ENCODE peak calls at places on chromosome 19, in four cellular contexts. One of them, this sample, is unnamed.

GRCh38 chr19:1717970-1718264 is 35.4 kb upstream of the ONECUT3 start:
- DNase-seq in stimulated activated CD8-positive, alpha-beta memory T cell treated with anti-CD3 and anti-CD28 coated beads, Interleukin-12 subunit alpha, Interleukin-12 subunit beta, amount 100 ng/mL, for 1 hour: no peak
- DNase-seq in WTC11: no peak
- DNase-seq in stimulated activated CD4-positive, alpha-beta T cell treated with anti-CD3 and anti-CD28 coated beads, TNF-alpha, amount 100 ng/mL, for 24 hours: no peak
- DNase-seq in this sample: no peak

GRCh38 chr19:33390120-33390907 is 16.8 kb downstream of the CEBPG start:
- DNase-seq in stimulated activated CD4-positive, alpha-beta T cell treated with anti-CD3 and anti-CD28 coated beads, TNF-alpha, amount 100 ng/mL, for 24 hours: no peak
- DNase-seq in stimulated activated CD8-positive, alpha-beta memory T cell treated with anti-CD3 and anti-CD28 coated beads, Interleukin-12 subunit alpha, Interleukin-12 subunit beta, amount 100 ng/mL, for 1 hour: no peak
- DNase-seq in WTC11: no peak
- DNase-seq in this sample: no peak

GRCh38 chr19:45863840-45864628 is at the start of gene FOXA3:
- DNase-seq in WTC11: peak; percentile 77
- DNase-seq in stimulated activated CD4-positive, alpha-beta T cell treated with anti-CD3 and anti-CD28 coated beads, TNF-alpha, amount 100 ng/mL, for 24 hours: peak; percentile 56
- DNase-seq in stimulated activated CD8-positive, alpha-beta memory T cell treated with anti-CD3 and anti-CD28 coated beads, Interleukin-12 subunit alpha, Interleukin-12 subunit beta, amount 100 ng/mL, for 1 hour: no peak
- DNase-seq in this sample: peak; percentile 72

GRCh38 chr19:3046621-3047306 is 15.5 kb downstream of the TLE5 start:
- DNase-seq in stimulated activated CD4-positive, alpha-beta T cell treated with anti-CD3 and anti-CD28 coated beads, TNF-alpha, amount 100 ng/mL, for 24 hours: no peak
- DNase-seq in stimulated activated CD8-positive, alpha-beta memory T cell treated with anti-CD3 and anti-CD28 coated beads, Interleukin-12 subunit alpha, Interleukin-12 subunit beta, amount 100 ng/mL, for 1 hour: no peak
- DNase-seq in WTC11: no peak
- DNase-seq in this sample: no peak

GRCh38 chr19:44657211-44657921 is 13.7 kb downstream of the PVR start:
- DNase-seq in stimulated activated CD8-positive, alpha-beta memory T cell treated with anti-CD3 and anti-CD28 coated beads, Interleukin-12 subunit alpha, Interleukin-12 subunit beta, amount 100 ng/mL, for 1 hour: peak; percentile 39
- DNase-seq in stimulated activated CD4-positive, alpha-beta T cell treated with anti-CD3 and anti-CD28 coated beads, TNF-alpha, amount 100 ng/mL, for 24 hours: peak; percentile 70
- DNase-seq in WTC11: peak; percentile 90
- DNase-seq in this sample: peak; percentile 52

GRCh38 chr19:49896863-49897621 is at the start of gene IL4I1:
- DNase-seq in WTC11: no peak
- DNase-seq in stimulated activated CD8-positive, alpha-beta memory T cell treated with anti-CD3 and anti-CD28 coated beads, Interleukin-12 subunit alpha, Interleukin-12 subunit beta, amount 100 ng/mL, for 1 hour: peak; percentile 39
- DNase-seq in stimulated activated CD4-positive, alpha-beta T cell treated with anti-CD3 and anti-CD28 coated beads, TNF-alpha, amount 100 ng/mL, for 24 hours: peak; percentile 68
- DNase-seq in this sample: peak; percentile 70

GRCh38 chr19:17058236-17058635 is 17.0 kb downstream of the HAUS8 start:
- DNase-seq in stimulated activated CD4-positive, alpha-beta T cell treated with anti-CD3 and anti-CD28 coated beads, TNF-alpha, amount 100 ng/mL, for 24 hours: no peak
- DNase-seq in stimulated activated CD8-positive, alpha-beta memory T cell treated with anti-CD3 and anti-CD28 coated beads, Interleukin-12 subunit alpha, Interleukin-12 subunit beta, amount 100 ng/mL, for 1 hour: no peak
- DNase-seq in WTC11: no peak
- DNase-seq in this sample: no peak

GRCh38 chr19:35397064-35397463 is 26.2 kb downstream of the GPR42 start:
- DNase-seq in stimulated activated CD8-positive, alpha-beta memory T cell treated with anti-CD3 and anti-CD28 coated beads, Interleukin-12 subunit alpha, Interleukin-12 subunit beta, amount 100 ng/mL, for 1 hour: no peak
- DNase-seq in stimulated activated CD4-positive, alpha-beta T cell treated with anti-CD3 and anti-CD28 coated beads, TNF-alpha, amount 100 ng/mL, for 24 hours: no peak
- DNase-seq in WTC11: no peak
- DNase-seq in this sample: no peak

GRCh38 chr19:1082165-1082927 is 12.8 kb downstream of the POLR2E start:
- DNase-seq in stimulated activated CD8-positive, alpha-beta memory T cell treated with anti-CD3 and anti-CD28 coated beads, Interleukin-12 subunit alpha, Interleukin-12 subunit beta, amount 100 ng/mL, for 1 hour: no peak
- DNase-seq in stimulated activated CD4-positive, alpha-beta T cell treated with anti-CD3 and anti-CD28 coated beads, TNF-alpha, amount 100 ng/mL, for 24 hours: peak; percentile 84
- DNase-seq in WTC11: peak; percentile 99
- DNase-seq in this sample: no peak

GRCh38 chr19:52936151-52936957 is 13.1 kb upstream of the ZNF888 start:
- DNase-seq in stimulated activated CD8-positive, alpha-beta memory T cell treated with anti-CD3 and anti-CD28 coated beads, Interleukin-12 subunit alpha, Interleukin-12 subunit beta, amount 100 ng/mL, for 1 hour: no peak
- DNase-seq in WTC11: no peak
- DNase-seq in stimulated activated CD4-positive, alpha-beta T cell treated with anti-CD3 and anti-CD28 coated beads, TNF-alpha, amount 100 ng/mL, for 24 hours: no peak
- DNase-seq in this sample: no peak

GRCh38 chr19:48844472-48844871 is 8.2 kb upstream of the HSD17B14 start:
- DNase-seq in stimulated activated CD8-positive, alpha-beta memory T cell treated with anti-CD3 and anti-CD28 coated beads, Interleukin-12 subunit alpha, Interleukin-12 subunit beta, amount 100 ng/mL, for 1 hour: no peak
- DNase-seq in WTC11: no peak
- DNase-seq in stimulated activated CD4-positive, alpha-beta T cell treated with anti-CD3 and anti-CD28 coated beads, TNF-alpha, amount 100 ng/mL, for 24 hours: no peak
- DNase-seq in this sample: no peak

GRCh38 chr19:7427944-7428343 is 60.9 kb downstream of the PEX11G start:
- DNase-seq in stimulated activated CD4-positive, alpha-beta T cell treated with anti-CD3 and anti-CD28 coated beads, TNF-alpha, amount 100 ng/mL, for 24 hours: no peak
- DNase-seq in stimulated activated CD8-positive, alpha-beta memory T cell treated with anti-CD3 and anti-CD28 coated beads, Interleukin-12 subunit alpha, Interleukin-12 subunit beta, amount 100 ng/mL, for 1 hour: no peak
- DNase-seq in WTC11: no peak
- DNase-seq in this sample: no peak

GRCh38 chr19:47723573-47723923 is 10.3 kb downstream of the EHD2 start:
- DNase-seq in stimulated activated CD8-positive, alpha-beta memory T cell treated with anti-CD3 and anti-CD28 coated beads, Interleukin-12 subunit alpha, Interleukin-12 subunit beta, amount 100 ng/mL, for 1 hour: no peak
- DNase-seq in WTC11: no peak
- DNase-seq in stimulated activated CD4-positive, alpha-beta T cell treated with anti-CD3 and anti-CD28 coated beads, TNF-alpha, amount 100 ng/mL, for 24 hours: no peak
- DNase-seq in this sample: no peak

GRCh38 chr19:39733841-39734240 is 4.0 kb downstream of the CLC start:
- DNase-seq in stimulated activated CD4-positive, alpha-beta T cell treated with anti-CD3 and anti-CD28 coated beads, TNF-alpha, amount 100 ng/mL, for 24 hours: no peak
- DNase-seq in WTC11: no peak
- DNase-seq in stimulated activated CD8-positive, alpha-beta memory T cell treated with anti-CD3 and anti-CD28 coated beads, Interleukin-12 subunit alpha, Interleukin-12 subunit beta, amount 100 ng/mL, for 1 hour: no peak
- DNase-seq in this sample: no peak

GRCh38 chr19:47713046-47714021 is at the start of gene EHD2:
- DNase-seq in stimulated activated CD4-positive, alpha-beta T cell treated with anti-CD3 and anti-CD28 coated beads, TNF-alpha, amount 100 ng/mL, for 24 hours: peak; percentile 42
- DNase-seq in stimulated activated CD8-positive, alpha-beta memory T cell treated with anti-CD3 and anti-CD28 coated beads, Interleukin-12 subunit alpha, Interleukin-12 subunit beta, amount 100 ng/mL, for 1 hour: peak; percentile 19
- DNase-seq in WTC11: peak; percentile 72
- DNase-seq in this sample: peak; percentile 56

GRCh38 chr19:44021221-44021620 is 4.0 kb upstream of the ZNF222 start:
- DNase-seq in stimulated activated CD4-positive, alpha-beta T cell treated with anti-CD3 and anti-CD28 coated beads, TNF-alpha, amount 100 ng/mL, for 24 hours: no peak
- DNase-seq in stimulated activated CD8-positive, alpha-beta memory T cell treated with anti-CD3 and anti-CD28 coated beads, Interleukin-12 subunit alpha, Interleukin-12 subunit beta, amount 100 ng/mL, for 1 hour: no peak
- DNase-seq in WTC11: no peak
- DNase-seq in this sample: no peak

GRCh38 chr19:29976151-29976943 is 34.3 kb downstream of the URI1 start:
- DNase-seq in stimulated activated CD8-positive, alpha-beta memory T cell treated with anti-CD3 and anti-CD28 coated beads, Interleukin-12 subunit alpha, Interleukin-12 subunit beta, amount 100 ng/mL, for 1 hour: no peak
- DNase-seq in stimulated activated CD4-positive, alpha-beta T cell treated with anti-CD3 and anti-CD28 coated beads, TNF-alpha, amount 100 ng/mL, for 24 hours: no peak
- DNase-seq in WTC11: no peak
- DNase-seq in this sample: no peak

GRCh38 chr19:1154731-1155351 is 19.2 kb downstream of the SBNO2 start:
- DNase-seq in stimulated activated CD8-positive, alpha-beta memory T cell treated with anti-CD3 and anti-CD28 coated beads, Interleukin-12 subunit alpha, Interleukin-12 subunit beta, amount 100 ng/mL, for 1 hour: no peak
- DNase-seq in stimulated activated CD4-positive, alpha-beta T cell treated with anti-CD3 and anti-CD28 coated beads, TNF-alpha, amount 100 ng/mL, for 24 hours: no peak
- DNase-seq in WTC11: no peak
- DNase-seq in this sample: no peak

GRCh38 chr19:1237027-1237659 is 662 bp downstream of the CBARP start:
- DNase-seq in stimulated activated CD8-positive, alpha-beta memory T cell treated with anti-CD3 and anti-CD28 coated beads, Interleukin-12 subunit alpha, Interleukin-12 subunit beta, amount 100 ng/mL, for 1 hour: no peak
- DNase-seq in WTC11: peak; percentile 36
- DNase-seq in stimulated activated CD4-positive, alpha-beta T cell treated with anti-CD3 and anti-CD28 coated beads, TNF-alpha, amount 100 ng/mL, for 24 hours: no peak
- DNase-seq in this sample: no peak

GRCh38 chr19:52453324-52454094 is at the start of gene ZNF578:
- DNase-seq in WTC11: peak; percentile 74
- DNase-seq in stimulated activated CD8-positive, alpha-beta memory T cell treated with anti-CD3 and anti-CD28 coated beads, Interleukin-12 subunit alpha, Interleukin-12 subunit beta, amount 100 ng/mL, for 1 hour: peak; percentile 32
- DNase-seq in stimulated activated CD4-positive, alpha-beta T cell treated with anti-CD3 and anti-CD28 coated beads, TNF-alpha, amount 100 ng/mL, for 24 hours: peak; percentile 70
- DNase-seq in this sample: peak; percentile 8

GRCh38 chr19:41265376-41266153 is 1.4 kb downstream of the HNRNPUL1 start:
- DNase-seq in WTC11: no peak
- DNase-seq in stimulated activated CD4-positive, alpha-beta T cell treated with anti-CD3 and anti-CD28 coated beads, TNF-alpha, amount 100 ng/mL, for 24 hours: no peak
- DNase-seq in stimulated activated CD8-positive, alpha-beta memory T cell treated with anti-CD3 and anti-CD28 coated beads, Interleukin-12 subunit alpha, Interleukin-12 subunit beta, amount 100 ng/mL, for 1 hour: no peak
- DNase-seq in this sample: no peak

GRCh38 chr19:918481-919156 is 1.5 kb downstream of the KISS1R start:
- DNase-seq in stimulated activated CD4-positive, alpha-beta T cell treated with anti-CD3 and anti-CD28 coated beads, TNF-alpha, amount 100 ng/mL, for 24 hours: peak; percentile 63
- DNase-seq in WTC11: peak; percentile 64
- DNase-seq in stimulated activated CD8-positive, alpha-beta memory T cell treated with anti-CD3 and anti-CD28 coated beads, Interleukin-12 subunit alpha, Interleukin-12 subunit beta, amount 100 ng/mL, for 1 hour: no peak
- DNase-seq in this sample: no peak

GRCh38 chr19:51750381-51751124 is 1.1 kb downstream of the FPR1 start:
- DNase-seq in stimulated activated CD8-positive, alpha-beta memory T cell treated with anti-CD3 and anti-CD28 coated beads, Interleukin-12 subunit alpha, Interleukin-12 subunit beta, amount 100 ng/mL, for 1 hour: no peak
- DNase-seq in stimulated activated CD4-positive, alpha-beta T cell treated with anti-CD3 and anti-CD28 coated beads, TNF-alpha, amount 100 ng/mL, for 24 hours: no peak
- DNase-seq in WTC11: no peak
- DNase-seq in this sample: no peak

GRCh38 chr19:35907377-35907745 is 734 bp downstream of the TYROBP start:
- DNase-seq in WTC11: no peak
- DNase-seq in stimulated activated CD8-positive, alpha-beta memory T cell treated with anti-CD3 and anti-CD28 coated beads, Interleukin-12 subunit alpha, Interleukin-12 subunit beta, amount 100 ng/mL, for 1 hour: no peak
- DNase-seq in stimulated activated CD4-positive, alpha-beta T cell treated with anti-CD3 and anti-CD28 coated beads, TNF-alpha, amount 100 ng/mL, for 24 hours: no peak
- DNase-seq in this sample: no peak

GRCh38 chr19:4969772-4970531 is 1.0 kb downstream of the KDM4B start:
- DNase-seq in stimulated activated CD8-positive, alpha-beta memory T cell treated with anti-CD3 and anti-CD28 coated beads, Interleukin-12 subunit alpha, Interleukin-12 subunit beta, amount 100 ng/mL, for 1 hour: no peak
- DNase-seq in WTC11: no peak
- DNase-seq in stimulated activated CD4-positive, alpha-beta T cell treated with anti-CD3 and anti-CD28 coated beads, TNF-alpha, amount 100 ng/mL, for 24 hours: no peak
- DNase-seq in this sample: peak; percentile 60

GRCh38 chr19:34480971-34481821 is at the start of gene WTIP:
- DNase-seq in stimulated activated CD4-positive, alpha-beta T cell treated with anti-CD3 and anti-CD28 coated beads, TNF-alpha, amount 100 ng/mL, for 24 hours: no peak
- DNase-seq in WTC11: peak; percentile 87
- DNase-seq in stimulated activated CD8-positive, alpha-beta memory T cell treated with anti-CD3 and anti-CD28 coated beads, Interleukin-12 subunit alpha, Interleukin-12 subunit beta, amount 100 ng/mL, for 1 hour: no peak
- DNase-seq in this sample: no peak

GRCh38 chr19:798415-799075 is 1.3 kb downstream of the PTBP1 start:
- DNase-seq in WTC11: no peak
- DNase-seq in stimulated activated CD8-positive, alpha-beta memory T cell treated with anti-CD3 and anti-CD28 coated beads, Interleukin-12 subunit alpha, Interleukin-12 subunit beta, amount 100 ng/mL, for 1 hour: no peak
- DNase-seq in stimulated activated CD4-positive, alpha-beta T cell treated with anti-CD3 and anti-CD28 coated beads, TNF-alpha, amount 100 ng/mL, for 24 hours: no peak
- DNase-seq in this sample: peak; percentile 72

GRCh38 chr19:32599736-32600157 is 18.8 kb downstream of the PDCD5 start:
- DNase-seq in WTC11: no peak
- DNase-seq in stimulated activated CD8-positive, alpha-beta memory T cell treated with anti-CD3 and anti-CD28 coated beads, Interleukin-12 subunit alpha, Interleukin-12 subunit beta, amount 100 ng/mL, for 1 hour: peak; percentile 42
- DNase-seq in stimulated activated CD4-positive, alpha-beta T cell treated with anti-CD3 and anti-CD28 coated beads, TNF-alpha, amount 100 ng/mL, for 24 hours: peak; percentile 7
- DNase-seq in this sample: peak; percentile 29

GRCh38 chr19:7681336-7682174 is 922 bp downstream of the TRAPPC5 start:
- DNase-seq in stimulated activated CD4-positive, alpha-beta T cell treated with anti-CD3 and anti-CD28 coated beads, TNF-alpha, amount 100 ng/mL, for 24 hours: peak; percentile 84
- DNase-seq in stimulated activated CD8-positive, alpha-beta memory T cell treated with anti-CD3 and anti-CD28 coated beads, Interleukin-12 subunit alpha, Interleukin-12 subunit beta, amount 100 ng/mL, for 1 hour: peak; percentile 73
- DNase-seq in WTC11: peak; percentile 84
- DNase-seq in this sample: peak; percentile 87

GRCh38 chr19:49136771-49137171 is 17.4 kb downstream of the PPFIA3 start:
- DNase-seq in WTC11: no peak
- DNase-seq in stimulated activated CD8-positive, alpha-beta memory T cell treated with anti-CD3 and anti-CD28 coated beads, Interleukin-12 subunit alpha, Interleukin-12 subunit beta, amount 100 ng/mL, for 1 hour: no peak
- DNase-seq in stimulated activated CD4-positive, alpha-beta T cell treated with anti-CD3 and anti-CD28 coated beads, TNF-alpha, amount 100 ng/mL, for 24 hours: no peak
- DNase-seq in this sample: no peak

GRCh38 chr19:36152061-36152885 is at the start of gene COX7A1:
- DNase-seq in stimulated activated CD4-positive, alpha-beta T cell treated with anti-CD3 and anti-CD28 coated beads, TNF-alpha, amount 100 ng/mL, for 24 hours: no peak
- DNase-seq in WTC11: no peak
- DNase-seq in stimulated activated CD8-positive, alpha-beta memory T cell treated with anti-CD3 and anti-CD28 coated beads, Interleukin-12 subunit alpha, Interleukin-12 subunit beta, amount 100 ng/mL, for 1 hour: no peak
- DNase-seq in this sample: no peak

GRCh38 chr19:47305309-47305751 is 4.3 kb upstream of the C5AR1 start:
- DNase-seq in WTC11: peak; percentile 88
- DNase-seq in stimulated activated CD8-positive, alpha-beta memory T cell treated with anti-CD3 and anti-CD28 coated beads, Interleukin-12 subunit alpha, Interleukin-12 subunit beta, amount 100 ng/mL, for 1 hour: peak; percentile 33
- DNase-seq in stimulated activated CD4-positive, alpha-beta T cell treated with anti-CD3 and anti-CD28 coated beads, TNF-alpha, amount 100 ng/mL, for 24 hours: peak; percentile 57
- DNase-seq in this sample: peak; percentile 65

GRCh38 chr19:48274173-48274572 is 4.3 kb downstream of the ZNF114 start:
- DNase-seq in WTC11: no peak
- DNase-seq in stimulated activated CD4-positive, alpha-beta T cell treated with anti-CD3 and anti-CD28 coated beads, TNF-alpha, amount 100 ng/mL, for 24 hours: no peak
- DNase-seq in stimulated activated CD8-positive, alpha-beta memory T cell treated with anti-CD3 and anti-CD28 coated beads, Interleukin-12 subunit alpha, Interleukin-12 subunit beta, amount 100 ng/mL, for 1 hour: no peak
- DNase-seq in this sample: no peak

GRCh38 chr19:14686411-14686810 is 3.4 kb upstream of the ZNF333 start:
- DNase-seq in stimulated activated CD8-positive, alpha-beta memory T cell treated with anti-CD3 and anti-CD28 coated beads, Interleukin-12 subunit alpha, Interleukin-12 subunit beta, amount 100 ng/mL, for 1 hour: no peak
- DNase-seq in WTC11: peak; percentile 25
- DNase-seq in stimulated activated CD4-positive, alpha-beta T cell treated with anti-CD3 and anti-CD28 coated beads, TNF-alpha, amount 100 ng/mL, for 24 hours: peak; percentile 35
- DNase-seq in this sample: no peak

GRCh38 chr19:17281391-17282304 is at the start of gene ANKLE1:
- DNase-seq in stimulated activated CD8-positive, alpha-beta memory T cell treated with anti-CD3 and anti-CD28 coated beads, Interleukin-12 subunit alpha, Interleukin-12 subunit beta, amount 100 ng/mL, for 1 hour: no peak
- DNase-seq in WTC11: peak; percentile 68
- DNase-seq in stimulated activated CD4-positive, alpha-beta T cell treated with anti-CD3 and anti-CD28 coated beads, TNF-alpha, amount 100 ng/mL, for 24 hours: peak; percentile 46
- DNase-seq in this sample: peak; percentile 83

This sample was measured in stimulated activated effector memory CD8-positive, alpha-beta T cell treated with anti-CD3 and anti-CD28 coated beads, Interleukin-12 subunit alpha, Interleukin-12 subunit beta, amount 100 ng/mL, for 72 hours.